ENCODE peak calls at places on chromosomes 5 and 9, in four cellular contexts. One of them, this sample, is unnamed.

GRCh38 chr5:143233020-143233419 is 170.5 kb downstream of the NR3C1 start:
- DNase-seq in anterior cingulate cortex: no peak
- DNase-seq in caudate nucleus: no peak
- DNase-seq in MCF 10A: no peak
- DNase-seq in this sample: no peak

GRCh38 chr5:2140501-2140900 is 257.8 kb upstream of the IRX4 start:
- DNase-seq in anterior cingulate cortex: no peak
- DNase-seq in caudate nucleus: no peak
- DNase-seq in MCF 10A: no peak
- DNase-seq in this sample: no peak

GRCh38 chr9:133579601-133580415 is 29.4 kb downstream of the FAM163B start:
- DNase-seq in anterior cingulate cortex: no peak
- DNase-seq in caudate nucleus: no peak
- DNase-seq in MCF 10A: no peak
- DNase-seq in this sample: no peak

GRCh38 chr5:99061299-99061698 is 132.5 kb upstream of the CHD1 start:
- DNase-seq in anterior cingulate cortex: no peak
- DNase-seq in caudate nucleus: no peak
- DNase-seq in MCF 10A: no peak
- DNase-seq in this sample: no peak

GRCh38 chr5:112921031-112921832 is 795 bp downstream of the REEP5 start:
- DNase-seq in anterior cingulate cortex: peak; percentile 34
- DNase-seq in caudate nucleus: peak; percentile 32
- DNase-seq in MCF 10A: peak; percentile 73
- DNase-seq in this sample: peak; percentile 78

GRCh38 chr5:132456553-132457361 is 33.8 kb downstream of the IRF1 start:
- DNase-seq in anterior cingulate cortex: no peak
- DNase-seq in caudate nucleus: no peak
- DNase-seq in MCF 10A: no peak
- DNase-seq in this sample: peak; percentile 78

GRCh38 chr9:134442486-134443168 is 116.4 kb downstream of the RXRA start:
- DNase-seq in anterior cingulate cortex: no peak
- DNase-seq in caudate nucleus: no peak
- DNase-seq in MCF 10A: no peak
- DNase-seq in this sample: no peak

GRCh38 chr9:88056876-88057275 is 81.4 kb downstream of the SPATA31C2 start:
- DNase-seq in anterior cingulate cortex: no peak
- DNase-seq in caudate nucleus: no peak
- DNase-seq in MCF 10A: no peak
- DNase-seq in this sample: no peak

GRCh38 chr5:59340637-59341036 is 552.9 kb downstream of the PDE4D start:
- DNase-seq in anterior cingulate cortex: no peak
- DNase-seq in caudate nucleus: no peak
- DNase-seq in MCF 10A: no peak
- DNase-seq in this sample: no peak

GRCh38 chr5:53256746-53257145 is 147.2 kb upstream of the MOCS2 start:
- DNase-seq in anterior cingulate cortex: no peak
- DNase-seq in caudate nucleus: no peak
- DNase-seq in MCF 10A: peak; percentile 41
- DNase-seq in this sample: no peak

GRCh38 chr5:83473344-83474169 is 2.0 kb downstream of the VCAN start:
- DNase-seq in anterior cingulate cortex: peak; percentile 70
- DNase-seq in caudate nucleus: peak; percentile 89
- DNase-seq in MCF 10A: peak; percentile 98
- DNase-seq in this sample: peak; percentile 87

GRCh38 chr5:32346869-32347268 is 34.1 kb upstream of the MTMR12 start:
- DNase-seq in anterior cingulate cortex: no peak
- DNase-seq in caudate nucleus: no peak
- DNase-seq in MCF 10A: no peak
- DNase-seq in this sample: no peak

GRCh38 chr9:114216081-114216480 is 60.7 kb downstream of the COL27A1 start:
- DNase-seq in anterior cingulate cortex: peak; percentile 27
- DNase-seq in caudate nucleus: peak; percentile 42
- DNase-seq in MCF 10A: peak; percentile 18
- DNase-seq in this sample: peak; percentile 77

GRCh38 chr5:179623906-179624741 is 653 bp upstream of the HNRNPH1 start:
- DNase-seq in anterior cingulate cortex: no peak
- DNase-seq in caudate nucleus: no peak
- DNase-seq in MCF 10A: peak; percentile 93
- DNase-seq in this sample: peak; percentile 54

This sample was measured in endothelial cell of umbilical vein.